ENCODE peak calls at places on chromosomes 4 and X, in four cellular contexts. K, B, T and W are unnamed samples. For H3K4me1, the result is how much of the 10 kb centered on the place peaks cover.

GRCh38 chr4:3765271-3766206 is 646 bp upstream of the ADRA2C start:
- DNase-seq in T (peak), B (peak), K (no peak), W (no peak)

GRCh38 chr4:113293673-113294072 is 244.2 kb downstream of the ANK2 start:
- DNase-seq in B (no peak), K (no peak), T (no peak), W (no peak)

GRCh38 chr4:183765121-183765990 is 106.3 kb downstream of the TRAPPC11 start:
- DNase-seq in B (no peak), T (peak), K (no peak), W (no peak)

GRCh38 chr4:111770514-111770913 is 374.7 kb upstream of the FAM241A start:
- DNase-seq in B (no peak), T (peak), K (no peak), W (no peak)

GRCh38 chr4:30717208-30718020 is 2.8 kb upstream of the PCDH7 start:
- DNase-seq in B (peak), K (peak), T (peak), W (no peak)

GRCh38 chr4:8205241-8205707 is 6.2 kb downstream of the SH3TC1 start:
- DNase-seq in K (no peak), T (peak), B (peak), W (no peak)

GRCh38 chrX:23598561-23598960 is 68.7 kb upstream of the PRDX4 start:
- DNase-seq in K (no peak), T (no peak), B (no peak), W (no peak)

GRCh38 chr4:174595141-174595929 is 73.0 kb upstream of the HPGD start:
- DNase-seq in T (no peak), B (no peak), K (no peak), W (no peak)

GRCh38 chr4:3792813-3793212 is 26.6 kb downstream of the ADRA2C start:
- DNase-seq in T (no peak), K (no peak), B (no peak), W (no peak)

GRCh38 chr4:8537041-8537461 is 43.1 kb upstream of the GPR78 start:
- DNase-seq in K (no peak), T (no peak), B (peak), W (peak)

GRCh38 chrX:134752558-134752957 is 94.3 kb upstream of the PLAC1 start:
- DNase-seq in K (no peak), T (no peak), B (peak), W (no peak)

GRCh38 chrX:2430265-2430825 is 70.4 kb downstream of the DHRSX start:
- DNase-seq in B (peak), T (no peak), K (peak), W (no peak)
- TF ChIP-seq POLR2A in B (no peak), T (no peak), K (no peak), W (no peak)

DNA sequence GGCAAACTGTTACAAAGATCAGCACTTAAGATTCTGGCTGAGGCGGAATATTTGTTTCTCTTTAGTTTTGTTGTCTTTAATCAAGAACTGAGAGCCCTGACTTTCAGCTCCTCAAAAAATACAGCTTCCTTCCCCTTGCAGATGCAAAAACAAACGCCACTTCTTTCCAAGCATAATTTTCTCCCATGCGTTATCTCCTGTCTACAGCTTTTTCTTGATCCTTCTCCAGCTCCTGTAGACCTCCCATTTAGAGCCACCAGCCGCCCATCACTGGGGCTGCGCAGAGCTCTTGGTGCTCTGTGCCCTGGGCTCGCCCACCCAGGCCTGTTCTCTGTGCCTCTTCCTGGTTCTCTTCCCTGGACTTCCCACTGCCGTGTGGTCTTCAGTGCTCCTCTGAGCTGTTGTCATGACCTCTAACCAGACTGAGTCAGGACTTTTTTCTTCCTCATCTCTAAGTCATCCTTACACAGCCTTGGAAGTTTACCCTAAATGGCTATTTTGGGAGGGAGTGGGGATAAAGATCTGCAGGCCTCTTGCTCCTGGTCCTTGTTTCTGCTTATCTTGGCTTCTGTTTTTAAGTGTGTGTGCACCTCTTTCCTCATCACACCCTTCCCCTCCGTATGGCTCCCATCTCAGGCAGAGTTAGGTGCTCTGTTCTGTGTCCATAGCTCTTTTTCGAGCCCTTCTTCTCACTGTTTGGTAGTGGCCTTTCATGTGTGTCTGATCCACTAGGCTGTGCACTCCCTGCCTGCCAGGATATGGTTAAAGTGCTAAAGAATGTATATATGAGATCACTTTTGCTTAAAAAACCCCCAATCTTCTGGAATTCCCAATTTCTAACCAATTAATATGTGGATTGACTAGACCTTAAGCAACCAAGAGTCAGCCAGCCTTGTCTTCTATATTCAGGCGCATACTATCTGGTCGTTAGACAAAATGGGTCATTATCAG is 122.5 kb downstream of the PTTG2 start:
- DNase-seq in B (peak), T (no peak), K (no peak), W (no peak)
- H3K4me1 ChIP-seq in B (under half), T (under half), K (under half), W (under half)

DNA sequence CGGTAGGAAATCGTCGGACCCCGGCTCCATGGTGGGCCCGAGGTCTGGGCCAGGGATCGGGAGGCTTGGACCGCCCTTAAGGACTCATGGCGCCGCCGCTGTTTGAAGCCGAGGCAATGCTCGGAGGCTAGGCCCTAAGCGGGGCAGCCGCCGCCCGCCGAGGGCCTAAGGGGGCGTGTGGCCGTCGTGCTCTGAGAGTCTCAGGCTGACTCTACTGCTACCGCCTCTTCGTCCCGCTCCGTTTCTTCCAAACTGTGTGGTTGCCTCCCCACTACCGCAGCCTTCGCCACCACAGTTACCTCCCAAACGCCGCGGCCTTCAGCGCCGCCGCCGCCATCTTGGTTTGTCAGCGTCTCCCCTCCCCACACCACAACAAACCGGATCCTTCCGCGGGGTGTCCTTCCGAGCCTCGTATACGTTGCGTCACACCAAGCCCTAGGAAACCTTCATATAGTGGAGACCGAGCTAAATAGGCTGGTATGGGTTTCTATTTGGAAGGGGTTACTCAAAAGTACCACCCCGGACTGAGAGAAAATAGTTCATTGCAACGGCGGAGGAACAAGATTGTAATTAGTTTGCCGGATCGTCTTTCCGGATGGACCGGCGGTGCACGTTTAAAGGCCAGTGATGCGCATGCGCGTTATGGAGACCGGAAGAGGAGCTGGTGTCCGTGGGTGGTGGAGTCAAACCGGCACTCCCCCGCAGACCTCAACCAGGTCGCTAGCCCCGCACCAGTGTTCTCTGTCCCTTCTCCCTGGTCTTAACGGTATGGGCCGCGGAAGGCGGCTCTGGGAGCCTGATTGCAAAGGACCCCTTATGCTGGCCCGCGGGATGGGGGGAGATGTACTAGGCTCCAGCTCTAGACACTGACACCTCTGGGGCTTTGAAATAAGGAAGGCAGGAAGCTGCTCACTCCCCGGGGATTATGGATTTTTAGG is at the start of gene KDM5C:
- DNase-seq in B (peak), K (peak), T (peak), W (peak)
- TF ChIP-seq POLR2A in B (peak), K (no peak), T (peak), W (peak)

DNA sequence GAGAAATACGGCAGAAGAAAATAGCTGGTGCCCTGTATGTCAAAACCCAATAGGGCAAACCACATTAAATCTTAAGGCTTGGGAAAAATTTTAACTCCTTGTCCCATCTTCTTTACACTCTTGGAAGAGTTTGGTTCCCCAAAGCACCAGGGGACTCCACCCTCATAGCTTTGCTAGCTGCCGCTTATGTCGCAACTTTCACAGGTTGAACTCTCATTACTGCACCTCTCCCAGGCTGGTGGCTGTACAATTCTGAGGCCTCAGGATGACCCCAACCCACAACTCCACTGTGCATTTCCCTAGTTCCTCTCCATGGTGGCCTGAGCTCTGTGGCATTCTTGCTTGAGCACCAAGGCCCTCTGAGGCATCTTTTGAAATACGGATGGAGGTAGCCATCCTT is 1478.8 kb downstream of the FAM133A start:
- DNase-seq in T (no peak), B (no peak), K (no peak), W (no peak)
- H3K4me1 ChIP-seq in T (under half), B (under half), K (under half), W (under half)

GRCh38 chr4:157244348-157244747 is 23.8 kb downstream of the GRIA2 start:
- DNase-seq in B (no peak), K (no peak), T (no peak), W (no peak)

GRCh38 chr4:157245351-157245750 is 24.8 kb downstream of the GRIA2 start:
- DNase-seq in K (no peak), T (no peak), B (no peak), W (no peak)

GRCh38 chr4:157242871-157243270 is 22.3 kb downstream of the GRIA2 start:
- DNase-seq in K (no peak), T (no peak), B (no peak), W (no peak)

GRCh38 chr4:157246959-157247358 is 26.4 kb downstream of the GRIA2 start:
- DNase-seq in T (no peak), B (no peak), K (no peak), W (no peak)
- TF ChIP-seq POLR2A in T (no peak), B (no peak), K (no peak), W (no peak)

GRCh38 chr4:87024181-87024580 is 89.4 kb downstream of the AFF1 start:
- DNase-seq in K (no peak), B (peak), T (no peak), W (no peak)
- H3K4me1 ChIP-seq in K (half or more), B (under half), T (half or more), W (half or more)

GRCh38 chr4:2071912-2072867 is 13.1 kb downstream of the NAT8L start:
- DNase-seq in T (peak), B (no peak), K (peak), W (no peak)
- TF ChIP-seq POLR2A in T (no peak), B (no peak), K (no peak), W (no peak)

DNA sequence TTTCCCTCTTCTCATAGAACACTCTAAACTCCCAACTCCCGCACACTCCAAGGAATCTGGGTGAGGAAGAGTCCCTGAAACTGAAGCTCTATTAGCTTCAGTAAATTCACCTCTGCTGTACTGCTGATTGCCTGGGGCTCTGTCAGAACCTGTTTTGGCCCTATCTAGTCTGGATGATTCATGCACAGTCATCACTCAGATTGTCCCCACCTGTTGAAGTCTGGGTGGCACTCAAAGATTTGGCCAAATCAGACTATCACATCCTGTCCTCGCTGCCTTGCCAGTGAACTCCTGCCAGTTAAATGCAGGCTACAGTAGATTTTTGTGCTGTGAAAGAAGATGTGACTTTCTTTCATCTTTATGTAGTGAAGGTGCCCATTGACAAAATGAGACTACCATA is 63.5 kb upstream of the EMCN start:
- DNase-seq in K (no peak), T (no peak), B (no peak), W (no peak)
- H3K4me1 ChIP-seq in K (under half), T (under half), B (under half), W (under half)